ENCODE peak calls at places on chromosomes 5 and 9, in five cellular contexts. D, Y, T, Q and N are unnamed samples.

GRCh38 chr5:139383993-139384590 is 995 bp upstream of the SLC23A1 start:
- DNase-seq in D (no peak), Y (no peak), T (no peak), Q (no peak), N (no peak)

GRCh38 chr9:32348289-32348688 is 36.2 kb upstream of the ACO1 start:
- DNase-seq in D (peak), Y (no peak), T (no peak), Q (peak), N (no peak)

GRCh38 chr9:135401218-135401617 is 78.4 kb upstream of the PPP1R26 start:
- DNase-seq in D (no peak), Y (no peak), T (no peak), Q (no peak), N (no peak)

GRCh38 chr5:54885636-54886035 is 99.8 kb downstream of the ESM1 start:
- DNase-seq in D (no peak), Y (no peak), T (no peak), Q (no peak), N (no peak)

GRCh38 chr5:157342822-157343402 is 77.0 kb downstream of the CYFIP2 start:
- DNase-seq in D (no peak), Y (no peak), T (no peak), Q (peak), N (peak)

GRCh38 chr5:74622122-74622521 is 18.4 kb downstream of the ENC1 start:
- DNase-seq in D (no peak), Y (no peak), T (peak), Q (no peak), N (peak)

GRCh38 chr9:72442212-72442607 is 77.2 kb upstream of the ZFAND5 start:
- DNase-seq in D (no peak), Y (no peak), T (peak), Q (peak), N (peak)

GRCh38 chr9:99057665-99058625 is 47.0 kb upstream of the TGFBR1 start:
- DNase-seq in D (peak), Y (no peak), T (no peak), Q (peak), N (peak)

GRCh38 chr5:181054871-181055494 is 14.9 kb downstream of the BTNL9 start:
- DNase-seq in D (no peak), Y (no peak), T (no peak), Q (no peak), N (no peak)

GRCh38 chr5:129902806-129903205 is 1.5 kb upstream of the CHSY3 start:
- DNase-seq in D (no peak), Y (no peak), T (no peak), Q (no peak), N (no peak)

GRCh38 chr9:97807681-97808080 is 45.3 kb upstream of the FOXE1 start:
- DNase-seq in D (no peak), Y (no peak), T (peak), Q (no peak), N (peak)

GRCh38 chr9:36479086-36479485 is 79.0 kb upstream of the RNF38 start:
- DNase-seq in D (no peak), Y (no peak), T (no peak), Q (no peak), N (no peak)

GRCh38 chr5:107388111-107388861 is 282.5 kb downstream of the EFNA5 start:
- DNase-seq in D (peak), Y (no peak), T (peak), Q (peak), N (peak)

GRCh38 chr5:130720355-130720754 is 444.7 kb downstream of the HINT1 start:
- DNase-seq in D (peak), Y (no peak), T (no peak), Q (peak), N (peak)

GRCh38 chr5:112419050-112419595 is at the start of gene EPB41L4A:
- DNase-seq in D (no peak), Y (no peak), T (no peak), Q (no peak), N (no peak)

GRCh38 chr5:179176571-179177230 is 116.5 kb downstream of the ZNF354C start:
- DNase-seq in D (no peak), Y (no peak), T (no peak), Q (no peak), N (no peak)

GRCh38 chr5:61525573-61526142 is 193.6 kb downstream of the ZSWIM6 start:
- DNase-seq in D (peak), Y (no peak), T (peak), Q (no peak), N (peak)

GRCh38 chr9:100933656-100934055 is 94.9 kb upstream of the PLPPR1 start:
- DNase-seq in D (peak), Y (no peak), T (no peak), Q (peak), N (peak)

GRCh38 chr5:69364414-69364813 is 4.9 kb downstream of the AK6 start:
- DNase-seq in D (no peak), Y (no peak), T (no peak), Q (peak), N (peak)

GRCh38 chr9:14018061-14018460 is 295.9 kb downstream of the NFIB start:
- DNase-seq in D (peak), Y (no peak), T (no peak), Q (peak), N (peak)

GRCh38 chr9:133569891-133570651 is 35.6 kb downstream of the ADAMTSL2 start:
- DNase-seq in D (no peak), Y (no peak), T (no peak), Q (no peak), N (no peak)

GRCh38 chr5:38641003-38641402 is 84.6 kb upstream of the LIFR start:
- DNase-seq in D (peak), Y (no peak), T (no peak), Q (no peak), N (no peak)

GRCh38 chr5:79774171-79774854 is 84.7 kb downstream of the CMYA5 start:
- DNase-seq in D (no peak), Y (no peak), T (no peak), Q (peak), N (peak)

GRCh38 chr9:124242331-124243194 is 15.2 kb upstream of the NEK6 start:
- DNase-seq in D (no peak), Y (no peak), T (no peak), Q (peak), N (no peak)

GRCh38 chr9:99635032-99635431 is 186.7 kb upstream of the NR4A3 start:
- DNase-seq in D (peak), Y (no peak), T (no peak), Q (no peak), N (no peak)

GRCh38 chr9:130194406-130194932 is 22.3 kb downstream of the NCS1 start:
- DNase-seq in D (no peak), Y (no peak), T (no peak), Q (no peak), N (peak)

GRCh38 chr9:8365029-8365428 is 565.5 kb upstream of the DMAC1 start:
- DNase-seq in D (peak), Y (no peak), T (no peak), Q (peak), N (peak)

GRCh38 chr5:176660860-176661641 is 13.8 kb downstream of the TSPAN17 start:
- DNase-seq in D (peak), Y (peak), T (peak), Q (peak), N (peak)
- TF ChIP-seq CTCF in D (peak), Y (peak), T (peak), Q (peak), N (peak)

DNA sequence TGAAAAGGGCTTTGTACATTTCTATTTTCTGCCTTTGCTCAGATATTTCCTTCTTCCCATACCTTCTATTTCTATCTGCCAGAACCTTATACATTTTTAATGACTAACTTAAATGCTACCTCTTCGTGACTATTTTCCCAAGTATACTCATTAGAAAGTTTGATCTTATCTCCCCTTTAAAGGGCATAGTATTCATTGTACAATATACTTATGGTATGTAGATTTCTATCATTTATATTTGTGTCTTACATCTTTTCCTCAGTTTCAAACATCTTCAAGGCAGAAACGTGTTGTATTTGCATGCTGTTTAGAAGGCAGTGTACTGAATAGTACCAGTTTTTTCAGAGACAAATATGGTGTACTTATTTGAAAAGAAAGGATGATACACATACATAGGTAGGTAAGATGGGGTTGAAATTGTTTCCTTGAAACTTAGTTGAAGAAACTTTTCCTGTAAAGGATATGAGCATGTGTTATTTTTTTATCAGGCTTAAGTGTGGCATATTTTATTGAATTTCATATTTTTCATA is 518.1 kb upstream of the NUDT12 start:
- DNase-seq in D (no peak), Y (no peak), T (no peak), Q (no peak), N (no peak)
- H3K4me3 ChIP-seq in D (no peak), Y (no peak), T (peak), Q (no peak), N (no peak)

GRCh38 chr9:20625003-20625349 is 2.7 kb upstream of the MLLT3 start:
- DNase-seq in D (no peak), Y (no peak), T (no peak), Q (no peak), N (no peak)
- TF ChIP-seq CTCF in D (no peak), Y (no peak), T (peak), Q (no peak), N (no peak)

GRCh38 chr5:57199866-57200265 is 26.0 kb downstream of the GPBP1 start:
- DNase-seq in D (no peak), Y (no peak), T (no peak), Q (no peak), N (peak)
- H3K4me3 ChIP-seq in D (no peak), Y (no peak), T (no peak), Q (no peak), N (no peak)